ENCODE peak calls at places on chromosomes 1 and 21, in ten cellular contexts. O is activated T-helper 1 cell treated with anti-CD3 and anti-CD28 coated beads, Interleukin-12 subunit alpha, Interleukin-12 subunit beta, Interleukin-2, Interleukin-4 antibody, amounts not matched to agents 30 ng/mL and 10 ng/mL and 1 ng/mL, durations not matched to agents 14 hours and 24 hours and 36 hours; R is NCI-H2171; P is Panc1; E is KG1; I is fibroblast of lung; N is brain microvascular endothelial cell; S is nephron progenitor cell; F is pons; G is AG04450. Q is an unnamed sample.

GRCh38 chr1:85818371-85818770 is 110.1 kb upstream of the ZNHIT6 start:
- DNase-seq in O (no peak), R (no peak), P (peak), E (no peak), I (peak), N (peak), S (no peak), F (no peak), G (peak), Q (no peak)

GRCh38 chr21:46199436-46200373 is 15.4 kb upstream of the SPATC1L start:
- DNase-seq in O (no peak), R (no peak), P (no peak), E (no peak), I (no peak), N (no peak), S (no peak), F (no peak), G (no peak), Q (no peak)

GRCh38 chr1:26284597-26285351 is 4.9 kb downstream of the SH3BGRL3 start:
- DNase-seq in O (peak), R (no peak), P (peak), E (peak), I (peak), N (peak), S (peak), F (no peak), G (peak), Q (no peak)

GRCh38 chr1:212496673-212497072 is 64.0 kb downstream of the NENF start:
- DNase-seq in O (no peak), R (no peak), P (no peak), E (no peak), I (no peak), N (no peak), S (no peak), F (no peak), G (no peak), Q (no peak)

GRCh38 chr1:170604889-170605288 is 59.0 kb upstream of the PRRX1 start:
- DNase-seq in O (no peak), R (no peak), P (no peak), E (no peak), I (no peak), N (no peak), S (no peak), F (no peak), G (no peak), Q (no peak)

GRCh38 chr1:52210044-52210443 is 68.2 kb downstream of the ZFYVE9 start:
- DNase-seq in O (no peak), R (no peak), P (no peak), E (no peak), I (peak), N (no peak), S (no peak), F (no peak), G (no peak), Q (no peak)

GRCh38 chr1:88618331-88618730 is 65.7 kb upstream of the PKN2 start:
- DNase-seq in O (no peak), R (no peak), P (no peak), E (no peak), I (no peak), N (no peak), S (no peak), F (no peak), G (no peak), Q (no peak)

GRCh38 chr1:197485790-197486189 is 217.7 kb downstream of the CRB1 start:
- DNase-seq in O (no peak), R (no peak), P (no peak), E (no peak), I (no peak), N (no peak), S (no peak), F (no peak), G (no peak), Q (peak)

GRCh38 chr1:246728311-246728710 is 4.1 kb downstream of the SCCPDH start:
- DNase-seq in O (no peak), R (no peak), P (no peak), E (no peak), I (peak), N (peak), S (no peak), F (no peak), G (no peak), Q (no peak)

GRCh38 chr1:241387216-241387615 is 30.2 kb upstream of the RGS7 start:
- DNase-seq in O (no peak), R (no peak), P (no peak), E (no peak), I (no peak), N (no peak), S (no peak), F (no peak), G (no peak), Q (no peak)

GRCh38 chr1:35882586-35882944 is 444 bp upstream of the AGO1 start:
- DNase-seq in O (no peak), R (no peak), P (no peak), E (no peak), I (no peak), N (no peak), S (no peak), F (no peak), G (no peak), Q (no peak)

GRCh38 chr1:233090706-233091494 is 140.5 kb downstream of the NTPCR start:
- DNase-seq in O (no peak), R (no peak), P (no peak), E (no peak), I (no peak), N (no peak), S (no peak), F (no peak), G (no peak), Q (no peak)

GRCh38 chr1:62230724-62231123 is 36.1 kb downstream of the L1TD1 start:
- DNase-seq in O (no peak), R (no peak), P (no peak), E (no peak), I (peak), N (peak), S (no peak), F (no peak), G (no peak), Q (no peak)

GRCh38 chr1:47418122-47418521 is 2.0 kb downstream of the FOXE3 start:
- DNase-seq in O (no peak), R (no peak), P (no peak), E (no peak), I (no peak), N (no peak), S (no peak), F (no peak), G (no peak), Q (no peak)

GRCh38 chr1:50972766-50973165 is 2.7 kb downstream of the CDKN2C start:
- DNase-seq in O (no peak), R (no peak), P (no peak), E (no peak), I (no peak), N (no peak), S (no peak), F (peak), G (no peak), Q (peak)

GRCh38 chr1:30450818-30451233 is 272.6 kb downstream of the MATN1 start:
- DNase-seq in O (no peak), R (no peak), P (no peak), E (no peak), I (no peak), N (no peak), S (peak), F (no peak), G (no peak), Q (no peak)

GRCh38 chr1:206503591-206504362 is 3.6 kb upstream of the RASSF5 start:
- DNase-seq in O (peak), R (no peak), P (no peak), E (no peak), I (peak), N (peak), S (no peak), F (peak), G (peak), Q (no peak)

GRCh38 chr1:19775317-19775716 is 24.4 kb downstream of the TMCO4 start:
- DNase-seq in O (no peak), R (no peak), P (no peak), E (no peak), I (peak), N (no peak), S (no peak), F (no peak), G (no peak), Q (no peak)

GRCh38 chr1:19654386-19654785 is 10.3 kb downstream of the NBL1 start:
- DNase-seq in O (no peak), R (no peak), P (no peak), E (no peak), I (peak), N (no peak), S (no peak), F (no peak), G (no peak), Q (no peak)

GRCh38 chr1:203342192-203342940 is 8.6 kb downstream of the FMOD start:
- DNase-seq in O (peak), R (peak), P (no peak), E (no peak), I (peak), N (peak), S (peak), F (no peak), G (no peak), Q (no peak)

GRCh38 chr1:109850194-109850593 is 60.5 kb upstream of the CSF1 start:
- DNase-seq in O (no peak), R (no peak), P (no peak), E (no peak), I (no peak), N (no peak), S (no peak), F (no peak), G (no peak), Q (no peak)

GRCh38 chr1:92210701-92211100 is 7.0 kb upstream of the C1orf146 start:
- DNase-seq in O (no peak), R (no peak), P (no peak), E (no peak), I (peak), N (peak), S (no peak), F (no peak), G (no peak), Q (no peak)

GRCh38 chr1:26094677-26095383 is 16.8 kb upstream of the PDIK1L start:
- DNase-seq in O (no peak), R (peak), P (no peak), E (no peak), I (no peak), N (no peak), S (peak), F (no peak), G (no peak), Q (peak)

GRCh38 chr1:33660244-33660643 is 187.8 kb downstream of the ZSCAN20 start:
- DNase-seq in O (no peak), R (no peak), P (no peak), E (no peak), I (no peak), N (no peak), S (no peak), F (no peak), G (no peak), Q (no peak)

GRCh38 chr1:64042331-64043100 is 160.9 kb upstream of the UBE2U start:
- DNase-seq in O (no peak), R (no peak), P (no peak), E (no peak), I (peak), N (peak), S (peak), F (peak), G (peak), Q (no peak)

GRCh38 chr1:17979815-17980214 is 127.8 kb upstream of the IGSF21 start:
- DNase-seq in O (no peak), R (peak), P (no peak), E (no peak), I (no peak), N (no peak), S (no peak), F (no peak), G (no peak), Q (no peak)

GRCh38 chr1:44587796-44588460 is 86.4 kb downstream of the TMEM53 start:
- DNase-seq in O (no peak), R (no peak), P (no peak), E (no peak), I (peak), N (no peak), S (peak), F (peak), G (no peak), Q (no peak)

GRCh38 chr1:226629896-226630550 is 81.5 kb downstream of the STUM start:
- DNase-seq in O (no peak), R (no peak), P (no peak), E (no peak), I (no peak), N (no peak), S (no peak), F (no peak), G (no peak), Q (no peak)

GRCh38 chr1:162248854-162249535 is 127.7 kb downstream of the SPATA46 start:
- DNase-seq in O (no peak), R (no peak), P (no peak), E (no peak), I (peak), N (peak), S (no peak), F (peak), G (no peak), Q (peak)

GRCh38 chr1:2124446-2125198 is 70.0 kb downstream of the FAAP20 start:
- DNase-seq in O (no peak), R (no peak), P (no peak), E (no peak), I (no peak), N (no peak), S (no peak), F (peak), G (no peak), Q (no peak)

GRCh38 chr1:236689713-236690569 is 3.6 kb downstream of the ACTN2 start:
- DNase-seq in O (no peak), R (no peak), P (no peak), E (no peak), I (no peak), N (no peak), S (no peak), F (peak), G (no peak), Q (peak)

GRCh38 chr1:234865171-234866006 is 255.4 kb upstream of the IRF2BP2 start:
- DNase-seq in O (no peak), R (no peak), P (no peak), E (no peak), I (no peak), N (no peak), S (no peak), F (no peak), G (no peak), Q (no peak)

GRCh38 chr21:36701912-36702621 is 3.2 kb downstream of the SIM2 start:
- DNase-seq in O (no peak), R (no peak), P (no peak), E (no peak), I (no peak), N (no peak), S (no peak), F (no peak), G (no peak), Q (no peak)

GRCh38 chr1:184183919-184184318 is 132.4 kb downstream of the TSEN15 start:
- DNase-seq in O (no peak), R (no peak), P (no peak), E (no peak), I (no peak), N (no peak), S (no peak), F (no peak), G (no peak), Q (no peak)

GRCh38 chr1:229086686-229087085 is 184.2 kb upstream of the RAB4A start:
- DNase-seq in O (no peak), R (no peak), P (no peak), E (no peak), I (no peak), N (no peak), S (no peak), F (no peak), G (no peak), Q (no peak)

GRCh38 chr1:66244429-66244828 is 289.5 kb upstream of the SGIP1 start:
- DNase-seq in O (no peak), R (peak), P (no peak), E (no peak), I (peak), N (peak), S (peak), F (peak), G (no peak), Q (peak)

GRCh38 chr21:16071082-16071481 is 341.3 kb downstream of the USP25 start:
- DNase-seq in O (no peak), R (no peak), P (no peak), E (no peak), I (peak), N (no peak), S (no peak), F (peak), G (no peak), Q (no peak)

GRCh38 chr1:214991691-214992315 is 90.7 kb upstream of the KCNK2 start:
- DNase-seq in O (no peak), R (no peak), P (no peak), E (no peak), I (no peak), N (no peak), S (no peak), F (no peak), G (no peak), Q (no peak)

Q was measured in foreskin melanocyte.